ENCODE peak calls at places on chromosomes 16 and 17, in five cellular contexts. G is GM23248, B is GM23338, V is SK-N-SH, H is OCI-LY7. S is an unnamed sample. For H3K4me1, the result is how much of the 10 kb centered on the place peaks cover.

GRCh38 chr17:19003966-19004600 is 481 bp downstream of the FAM83G start:
- DNase-seq in G (peak), B (peak), V (peak), H (no peak), S (peak)

GRCh38 chr16:64615647-64616280 is 506.1 kb downstream of the CDH11 start:
- DNase-seq in G (peak), B (peak), V (no peak), H (no peak), S (peak)

GRCh38 chr17:46771601-46772012 is 46.9 kb downstream of the WNT3 start:
- DNase-seq in G (peak), B (peak), V (peak), H (peak), S (peak)

GRCh38 chr17:56230660-56231059 is 77.4 kb downstream of the ANKFN1 start:
- DNase-seq in G (peak), B (no peak), V (no peak), H (no peak), S (peak)

GRCh38 chr16:64974381-64974780 is 147.5 kb downstream of the CDH11 start:
- DNase-seq in G (no peak), B (peak), V (no peak), H (no peak), S (no peak)

GRCh38 chr16:56424791-56425438 is 430 bp downstream of the AMFR start:
- DNase-seq in G (peak), B (peak), V (peak), H (no peak), S (peak)

GRCh38 chr16:66069576-66069975 is 296.9 kb upstream of the CDH5 start:
- DNase-seq in G (no peak), B (no peak), V (no peak), H (no peak), S (no peak)

GRCh38 chr17:56121661-56122060 is 31.6 kb upstream of the ANKFN1 start:
- DNase-seq in G (peak), B (peak), V (no peak), H (no peak), S (no peak)

GRCh38 chr17:67475161-67475887 is 98.2 kb downstream of the PITPNC1 start:
- DNase-seq in G (peak), B (peak), V (peak), H (peak), S (peak)

GRCh38 chr16:86631441-86631840 is 53.1 kb downstream of the FOXL1 start:
- DNase-seq in G (peak), B (no peak), V (no peak), H (no peak), S (peak)

GRCh38 chr17:4827399-4827798 is 5.7 kb upstream of the MINK1 start:
- DNase-seq in G (no peak), B (no peak), V (no peak), H (no peak), S (no peak)

GRCh38 chr17:17445925-17446665 is 30.7 kb upstream of the MED9 start:
- DNase-seq in G (peak), B (no peak), V (no peak), H (no peak), S (peak)

GRCh38 chr16:3980311-3981111 is 100.0 kb upstream of the CREBBP start:
- DNase-seq in G (peak), B (no peak), V (peak), H (no peak), S (peak)

GRCh38 chr17:81035389-81036127 is 607 bp downstream of the BAIAP2 start:
- DNase-seq in G (peak), B (no peak), V (no peak), H (no peak), S (no peak)

GRCh38 chr17:2981325-2981724 is 82.1 kb downstream of the OR1D5 start:
- DNase-seq in G (no peak), B (no peak), V (no peak), H (no peak), S (no peak)

GRCh38 chr16:79573071-79573470 is 27.5 kb downstream of the MAF start:
- DNase-seq in G (no peak), B (no peak), V (no peak), H (no peak), S (no peak)

GRCh38 chr17:40178021-40178601 is 841 bp downstream of the RAPGEFL1 start:
- DNase-seq in G (no peak), B (peak), V (no peak), H (no peak), S (no peak)
- H3K4me3 ChIP-seq in G (no peak), B (peak), V (no peak), H (no peak), S (peak)

GRCh38 chr16:84277244-84277823 is 17.3 kb upstream of the WFDC1 start:
- DNase-seq in G (peak), B (peak), V (peak), H (peak), S (peak)

GRCh38 chr16:84278333-84278732 is 16.3 kb upstream of the WFDC1 start:
- DNase-seq in G (no peak), B (no peak), V (no peak), H (no peak), S (no peak)

GRCh38 chr16:84272740-84273320 is 21.8 kb upstream of the WFDC1 start:
- DNase-seq in G (no peak), B (no peak), V (no peak), H (no peak), S (no peak)

GRCh38 chr16:84274515-84274914 is 20.2 kb upstream of the WFDC1 start:
- DNase-seq in G (no peak), B (no peak), V (no peak), H (no peak), S (no peak)

GRCh38 chr16:84275562-84276151 is 19.0 kb upstream of the WFDC1 start:
- DNase-seq in G (no peak), B (no peak), V (no peak), H (no peak), S (no peak)
- TF ChIP-seq EZH2phosphoT487 in G (no peak), B (no peak), V (no peak), H (no peak), S (no peak)

DNA sequence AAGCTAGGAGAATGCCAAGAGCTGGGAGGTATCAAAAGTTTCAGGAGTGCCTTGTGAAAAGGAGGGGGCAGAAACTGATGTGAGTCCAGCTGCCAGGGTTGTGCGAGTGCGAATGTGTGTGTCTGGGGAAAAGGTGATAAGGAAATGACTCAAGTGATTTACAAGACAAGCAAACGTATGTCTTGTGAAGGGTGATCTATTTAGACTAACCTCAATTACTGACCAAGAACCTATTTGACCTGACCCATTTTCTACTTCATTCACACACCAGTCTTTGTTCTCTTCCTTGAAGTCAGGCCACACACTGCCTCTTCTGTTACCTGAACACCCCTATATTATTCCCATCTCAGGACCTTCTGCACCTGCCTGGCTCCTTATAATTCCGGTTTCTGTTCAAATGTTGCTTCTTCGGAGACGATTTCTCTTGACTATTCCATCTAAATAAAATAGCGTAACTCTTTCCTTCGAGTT is 1.0 kb downstream of the GDE1 start:
- DNase-seq in G (peak), B (no peak), V (no peak), H (peak), S (peak)
- H3K4me1 ChIP-seq in G (under half), B (under half), V (under half), H (under half), S (under half)

GRCh38 chr17:78882546-78883089 is 20.4 kb downstream of the CEP295NL start:
- DNase-seq in G (peak), B (no peak), V (peak), H (no peak), S (no peak)

GRCh38 chr17:78883090-78883532 is 19.9 kb downstream of the CEP295NL start:
- DNase-seq in G (peak), B (no peak), V (peak), H (no peak), S (peak)

GRCh38 chr17:78878871-78879270 is 24.1 kb downstream of the CEP295NL start:
- DNase-seq in G (no peak), B (no peak), V (no peak), H (no peak), S (no peak)

GRCh38 chr17:78878261-78878660 is 24.7 kb downstream of the CEP295NL start:
- DNase-seq in G (no peak), B (no peak), V (no peak), H (no peak), S (no peak)

DNA sequence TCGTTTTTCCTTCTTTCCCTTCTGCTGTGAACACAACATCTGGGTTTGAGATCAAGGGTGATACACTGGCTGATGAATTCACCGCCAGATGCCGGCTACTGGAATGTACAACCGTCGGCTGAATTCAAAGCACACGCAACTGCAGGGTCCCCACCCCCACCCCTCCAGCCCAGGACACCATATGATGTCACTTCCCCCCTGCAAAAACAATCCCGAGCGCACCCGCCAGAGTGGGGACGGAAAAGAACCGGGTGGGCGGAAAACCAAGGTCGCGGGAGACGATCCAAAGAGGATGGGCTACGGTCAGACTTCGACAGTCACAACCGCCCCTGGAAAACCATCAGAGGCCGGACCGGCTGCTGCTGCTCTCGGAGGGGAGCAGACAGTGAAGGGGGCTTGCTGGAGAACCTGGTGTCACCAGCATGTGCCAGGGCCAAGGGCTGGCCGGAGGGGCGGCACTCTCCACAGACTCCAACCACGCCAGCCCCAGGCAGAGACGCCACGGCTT is 23.3 kb downstream of the CEP295NL start:
- DNase-seq in G (peak), B (no peak), V (peak), H (no peak), S (peak)
- H3K4me3 ChIP-seq in G (peak), B (no peak), V (no peak), H (no peak), S (no peak)

S was measured in hepatocyte.